ENCODE peak calls at places on chromosomes 11 and 22, in seven cellular contexts. Q is left ventricle myocardium inferior, U is LNCaP clone FGC, A is natural killer cell, G is hepatocyte, C is endothelial cell, N is cardiac fibroblast. H is an unnamed sample.

GRCh38 chr22:36136475-36136874 is 24.1 kb downstream of the APOL3 start:
- DNase-seq in N (peak), A (no peak), G (no peak), U (no peak), C (no peak), Q (no peak), H (no peak)

GRCh38 chr11:44575288-44575672 is 9.8 kb downstream of the CD82 start:
- DNase-seq in G (no peak), N (peak), Q (no peak), A (no peak), U (no peak), C (no peak), H (no peak)

GRCh38 chr11:16853859-16854258 is 115.4 kb downstream of the C11orf58 start:
- DNase-seq in C (no peak), U (no peak), A (no peak), Q (no peak), N (no peak), G (no peak), H (no peak)

GRCh38 chr11:117256573-117256972 is 24.1 kb downstream of the RNF214 start:
- DNase-seq in G (no peak), C (no peak), U (no peak), A (no peak), N (peak), Q (no peak), H (no peak)

GRCh38 chr11:11776714-11777113 is 65.1 kb upstream of the USP47 start:
- DNase-seq in N (no peak), A (no peak), Q (no peak), C (no peak), G (no peak), U (no peak), H (no peak)

GRCh38 chr11:118295834-118296454 is 8.6 kb upstream of the CD3E start:
- DNase-seq in C (no peak), A (no peak), N (peak), U (no peak), Q (no peak), G (peak), H (no peak)

GRCh38 chr22:31492151-31492550 is 2.5 kb upstream of the EIF4ENIF1 start:
- DNase-seq in U (no peak), A (no peak), N (no peak), G (no peak), Q (no peak), C (no peak), H (no peak)

GRCh38 chr22:22508274-22509176 is at the start of gene ZNF280B:
- DNase-seq in G (peak), Q (peak), U (peak), A (peak), N (peak), C (peak), H (no peak)

GRCh38 chr22:24107668-24108067 is 73.6 kb upstream of the SUSD2 start:
- DNase-seq in U (peak), G (no peak), C (no peak), N (peak), A (no peak), Q (peak), H (peak)

GRCh38 chr11:10044618-10045017 is 249.4 kb downstream of the SBF2 start:
- DNase-seq in U (no peak), C (no peak), Q (no peak), A (no peak), N (peak), G (peak), H (no peak)

GRCh38 chr11:13781153-13781552 is 112.7 kb downstream of the FAR1 start:
- DNase-seq in G (peak), N (no peak), Q (no peak), A (no peak), U (no peak), C (no peak), H (no peak)

GRCh38 chr11:96259053-96259837 is 83.8 kb downstream of the MAML2 start:
- DNase-seq in C (no peak), U (no peak), Q (no peak), A (no peak), N (peak), G (peak), H (no peak)

GRCh38 chr11:128913806-128914205 is 22.6 kb downstream of the KCNJ5 start:
- DNase-seq in G (no peak), U (no peak), C (no peak), A (no peak), N (no peak), Q (no peak), H (no peak)

GRCh38 chr11:78898376-78898775 is 323.7 kb upstream of the NARS2 start:
- DNase-seq in N (no peak), A (no peak), G (no peak), C (no peak), Q (no peak), U (no peak), H (no peak)

GRCh38 chr22:38267086-38267485 is 5.7 kb downstream of the TMEM184B start:
- DNase-seq in Q (peak), N (peak), U (no peak), C (no peak), A (peak), G (no peak), H (no peak)

GRCh38 chr11:13772223-13773046 is 104.0 kb downstream of the FAR1 start:
- DNase-seq in N (peak), G (peak), C (peak), U (peak), Q (no peak), A (no peak), H (no peak)

GRCh38 chr11:975824-976223 is 50.2 kb downstream of the AP2A2 start:
- DNase-seq in C (peak), G (no peak), U (no peak), A (no peak), Q (no peak), N (peak), H (no peak)

GRCh38 chr11:61413496-61413895 is 16.3 kb downstream of the CPSF7 start:
- DNase-seq in A (no peak), C (no peak), U (no peak), G (no peak), Q (no peak), N (peak), H (no peak)

GRCh38 chr11:2583605-2583958 is 116.2 kb downstream of the KCNQ1OT1 start:
- DNase-seq in G (no peak), Q (peak), N (no peak), U (no peak), A (peak), C (peak), H (no peak)

GRCh38 chr11:34380696-34381095 is 22.9 kb upstream of the ABTB2 start:
- DNase-seq in U (no peak), G (no peak), C (no peak), A (no peak), Q (no peak), N (peak), H (no peak)

GRCh38 chr11:80524330-80524729 is 1083.5 kb upstream of the TENM4 start:
- DNase-seq in Q (no peak), A (no peak), U (no peak), N (no peak), G (peak), C (no peak), H (no peak)

GRCh38 chr11:67571443-67571842 is 12.2 kb upstream of the GSTP1 start:
- DNase-seq in U (no peak), Q (no peak), N (no peak), C (no peak), A (no peak), G (no peak), H (no peak)

GRCh38 chr11:75576445-75577049 is 14.5 kb downstream of the SERPINH1 start:
- DNase-seq in A (peak), G (peak), C (peak), U (no peak), Q (no peak), N (peak), H (no peak)

DNA sequence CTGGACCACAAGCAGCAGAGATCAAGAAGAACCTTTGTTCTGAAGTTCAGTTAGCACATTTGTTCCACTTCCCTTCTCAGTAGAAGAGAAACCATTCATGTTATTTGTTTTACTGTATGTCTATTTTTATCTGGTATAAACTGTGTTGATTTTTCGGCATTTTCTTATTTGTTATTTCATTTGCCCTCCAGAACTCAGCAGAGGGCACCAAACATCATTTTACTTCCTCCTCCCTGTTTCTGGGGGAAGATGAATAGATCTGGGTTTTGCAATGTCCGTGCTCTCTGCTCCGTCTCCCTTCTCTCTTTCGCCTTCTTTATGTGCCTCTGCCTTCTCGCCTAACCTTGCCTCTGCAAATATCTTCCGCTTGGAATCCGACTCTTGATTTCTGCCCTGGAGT is 366.9 kb downstream of the NTM start:
- DNase-seq in C (no peak), N (peak), A (no peak), U (no peak), Q (no peak), G (no peak), H (no peak)
- TF ChIP-seq CTCF in C (no peak), N (no peak), A (no peak), U (no peak), Q (no peak), G (no peak), H (no peak)

GRCh38 chr22:43624144-43624998 is 187.7 kb downstream of the EFCAB6 start:
- DNase-seq in A (no peak), G (no peak), C (no peak), U (no peak), Q (no peak), N (no peak), H (no peak)
- TF ChIP-seq CTCF in A (no peak), G (no peak), C (no peak), U (no peak), Q (no peak), N (no peak), H (no peak)

DNA sequence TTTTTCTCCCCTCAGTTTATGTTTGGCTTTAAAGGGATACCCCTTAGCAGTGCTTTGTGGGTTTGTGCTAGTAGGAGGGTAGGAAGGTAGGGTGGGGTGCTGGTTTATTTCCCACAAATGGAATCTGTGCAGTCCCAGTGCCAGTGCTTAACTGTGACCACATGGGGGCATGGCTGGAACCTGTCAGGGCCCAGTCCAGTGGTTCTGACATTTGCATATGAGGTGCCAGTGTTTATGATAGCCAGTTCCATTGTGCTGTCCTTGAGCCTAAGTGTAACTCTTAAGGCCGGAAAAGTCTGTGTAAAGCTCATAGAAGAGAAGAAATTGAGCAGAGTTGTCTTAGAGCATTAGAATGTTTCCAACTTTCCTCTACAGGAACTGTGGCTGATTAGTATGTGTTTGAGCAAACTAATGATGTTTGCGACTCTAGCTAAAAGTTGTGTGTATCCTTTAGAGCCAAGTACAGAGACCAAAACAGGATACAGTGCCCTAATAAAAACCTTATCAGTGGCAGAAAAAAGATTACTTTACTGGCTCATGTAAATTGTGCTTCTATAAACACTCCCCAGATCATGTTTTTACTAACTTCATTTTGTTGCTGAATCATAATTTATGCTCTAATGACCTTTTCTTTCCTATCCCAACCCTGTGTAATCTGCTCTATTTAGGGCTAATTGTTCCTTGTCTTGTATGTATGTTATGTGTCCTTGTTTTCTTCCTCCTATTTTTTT is 38.1 kb downstream of the DIXDC1 start:
- DNase-seq in A (no peak), C (no peak), U (no peak), N (no peak), G (no peak), Q (no peak), H (no peak)
- TF ChIP-seq CTCF in A (no peak), C (no peak), U (peak), N (peak), G (no peak), Q (peak), H (no peak)

DNA sequence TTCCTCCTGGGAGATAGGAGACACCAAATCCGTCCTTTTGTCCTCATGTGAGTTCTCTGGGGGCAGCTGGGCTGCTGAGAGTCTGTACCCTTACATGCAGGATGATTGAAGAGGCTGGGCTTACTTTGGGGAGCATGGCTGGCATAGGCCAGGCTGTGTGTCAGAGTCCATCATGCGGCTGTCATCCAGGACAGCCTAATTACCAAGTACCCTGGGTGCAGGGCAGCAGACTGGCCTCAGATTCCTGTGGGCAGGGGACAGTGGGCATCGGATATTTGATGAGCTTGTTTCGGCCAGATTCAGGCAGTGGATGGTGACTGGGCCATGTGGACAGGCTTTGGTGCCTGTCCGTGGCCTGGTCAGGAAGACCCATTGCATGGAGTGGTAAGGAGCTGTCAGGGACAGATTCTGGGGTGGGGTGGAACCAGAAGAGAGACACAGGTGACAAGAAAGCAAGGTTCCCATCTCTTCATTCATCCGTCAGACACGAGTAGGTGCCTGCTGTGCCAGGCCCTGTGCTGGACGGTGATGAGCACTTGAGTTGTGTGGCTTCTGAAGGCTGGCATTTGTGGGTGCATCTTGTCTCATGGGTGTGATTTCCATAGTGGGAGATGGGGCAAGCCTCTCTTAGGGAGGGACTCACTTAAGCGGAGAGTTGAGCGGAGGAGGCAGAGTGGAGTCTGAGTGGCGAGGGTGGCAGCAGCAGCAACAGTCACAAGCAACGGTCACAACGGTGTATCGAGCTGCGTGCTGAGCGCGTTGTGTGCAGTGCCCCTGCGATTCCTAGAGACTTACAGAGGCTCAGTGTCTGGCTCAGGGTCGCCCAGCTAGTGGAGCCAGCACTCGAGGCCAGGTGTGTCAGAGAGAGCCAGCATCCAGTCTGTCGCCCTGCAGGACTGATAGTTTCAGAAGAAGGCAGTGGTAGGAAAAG is 48.7 kb downstream of the TBC1D22A start:
- DNase-seq in Q (no peak), A (no peak), G (no peak), U (no peak), C (no peak), N (no peak), H (no peak)
- TF ChIP-seq CTCF in Q (no peak), A (no peak), G (no peak), U (no peak), C (no peak), N (no peak), H (no peak)

GRCh38 chr22:27800250-27801131 is 1.1 kb downstream of the MN1 start:
- DNase-seq in A (no peak), N (peak), C (no peak), G (no peak), U (no peak), Q (peak), H (no peak)

GRCh38 chr22:27799334-27800249 is 2.0 kb downstream of the MN1 start:
- DNase-seq in N (peak), A (no peak), C (no peak), Q (peak), G (no peak), U (no peak), H (no peak)

GRCh38 chr22:27801616-27802388 is at the start of gene MN1:
- DNase-seq in A (peak), U (no peak), C (peak), Q (peak), N (peak), G (peak), H (no peak)

GRCh38 chr22:27802389-27803079 is 978 bp upstream of the MN1 start:
- DNase-seq in N (no peak), C (no peak), G (no peak), U (no peak), A (no peak), Q (no peak), H (no peak)

GRCh38 chr22:27801197-27801615 is 350 bp downstream of the MN1 start:
- DNase-seq in Q (peak), U (no peak), N (peak), G (peak), A (no peak), C (peak), H (no peak)
- TF ChIP-seq CTCF in Q (no peak), U (no peak), N (no peak), G (no peak), A (no peak), C (no peak), H (no peak)

H was measured in omental fat pad.